ENCODE peak calls at places on chromosomes 13 and 19, in five cellular contexts. R, M, B, T and X are unnamed samples.

GRCh38 chr13:34522818-34523217 is 419.3 kb upstream of the NBEA start:
- DNase-seq in B (no peak), R (no peak), T (no peak), M (no peak), X (no peak)

GRCh38 chr13:27172495-27172842 is 858 bp upstream of the USP12 start:
- DNase-seq in R (peak), M (no peak), T (peak), B (no peak), X (no peak)

GRCh38 chr19:30673336-30673735 is 301.2 kb downstream of the ZNF536 start:
- DNase-seq in B (no peak), R (no peak), M (no peak), T (no peak), X (no peak)

GRCh38 chr19:9668544-9668943 is 6.4 kb downstream of the ZNF562 start:
- DNase-seq in T (no peak), B (no peak), R (no peak), M (no peak), X (no peak)

GRCh38 chr19:36573020-36573947 is at the start of gene ZNF529:
- DNase-seq in M (peak), T (peak), R (peak), B (peak), X (peak)

GRCh38 chr19:38952395-38953165 is 21.8 kb downstream of the MRPS12 start:
- DNase-seq in R (no peak), M (no peak), T (peak), B (no peak), X (peak)

GRCh38 chr13:113729329-113730019 is 29.6 kb upstream of the TMEM255B start:
- DNase-seq in R (no peak), B (no peak), T (no peak), M (no peak), X (no peak)

GRCh38 chr19:16367269-16367683 is 42.6 kb downstream of the KLF2 start:
- DNase-seq in B (no peak), M (no peak), T (peak), R (no peak), X (no peak)

GRCh38 chr19:12163841-12164240 is 945 bp downstream of the ZNF136 start:
- DNase-seq in B (no peak), M (no peak), T (no peak), R (no peak), X (no peak)

GRCh38 chr13:31377946-31378345 is 178.2 kb downstream of the B3GLCT start:
- DNase-seq in T (peak), R (no peak), M (no peak), B (no peak), X (no peak)

GRCh38 chr13:113216165-113217056 is 7.0 kb downstream of the CUL4A start:
- DNase-seq in R (peak), M (no peak), T (no peak), B (no peak), X (no peak)

GRCh38 chr13:104984296-104984818 is 1551.1 kb downstream of the EFNB2 start:
- DNase-seq in R (peak), B (no peak), M (no peak), T (no peak), X (no peak)

GRCh38 chr19:48415395-48415794 is 21.9 kb downstream of the GRIN2D start:
- DNase-seq in M (peak), B (no peak), T (peak), R (peak), X (no peak)

GRCh38 chr19:48302600-48302959 is 22.8 kb upstream of the EMP3 start:
- DNase-seq in T (no peak), M (no peak), R (no peak), B (no peak), X (no peak)

GRCh38 chr19:8221161-8221560 is 12.0 kb downstream of the CERS4 start:
- DNase-seq in T (no peak), M (no peak), R (no peak), B (no peak), X (no peak)

GRCh38 chr19:58097783-58098681 is at the start of gene ZSCAN18:
- DNase-seq in R (peak), M (peak), B (peak), T (peak), X (peak)
- TF ChIP-seq CTCF in R (no peak), M (no peak), B (no peak), T (no peak), X (no peak)

GRCh38 chr13:22569830-22570229 is 610.9 kb upstream of the SGCG start:
- DNase-seq in R (no peak), M (no peak), T (no peak), B (no peak), X (no peak)
- TF ChIP-seq CTCF in R (no peak), M (peak), T (no peak), B (no peak), X (peak)

GRCh38 chr13:38577048-38577447 is 109.8 kb upstream of the FREM2 start:
- DNase-seq in M (no peak), B (no peak), T (no peak), R (peak), X (no peak)

GRCh38 chr13:38582133-38582532 is 104.7 kb upstream of the FREM2 start:
- DNase-seq in B (no peak), M (no peak), R (peak), T (peak), X (peak)
- TF ChIP-seq CTCF in B (peak), M (peak), R (peak), T (peak), X (peak)

GRCh38 chr19:3526507-3527244 is 12.3 kb upstream of the TEKTIP1 start:
- DNase-seq in T (no peak), R (no peak), M (no peak), B (no peak), X (no peak)
- TF ChIP-seq CTCF in T (no peak), R (peak), M (no peak), B (no peak), X (peak)

GRCh38 chr19:51595776-51596175 is 24.7 kb downstream of the ZNF175 start:
- DNase-seq in T (no peak), B (no peak), M (no peak), R (no peak), X (no peak)
- TF ChIP-seq CTCF in T (no peak), B (no peak), M (no peak), R (no peak), X (no peak)

DNA sequence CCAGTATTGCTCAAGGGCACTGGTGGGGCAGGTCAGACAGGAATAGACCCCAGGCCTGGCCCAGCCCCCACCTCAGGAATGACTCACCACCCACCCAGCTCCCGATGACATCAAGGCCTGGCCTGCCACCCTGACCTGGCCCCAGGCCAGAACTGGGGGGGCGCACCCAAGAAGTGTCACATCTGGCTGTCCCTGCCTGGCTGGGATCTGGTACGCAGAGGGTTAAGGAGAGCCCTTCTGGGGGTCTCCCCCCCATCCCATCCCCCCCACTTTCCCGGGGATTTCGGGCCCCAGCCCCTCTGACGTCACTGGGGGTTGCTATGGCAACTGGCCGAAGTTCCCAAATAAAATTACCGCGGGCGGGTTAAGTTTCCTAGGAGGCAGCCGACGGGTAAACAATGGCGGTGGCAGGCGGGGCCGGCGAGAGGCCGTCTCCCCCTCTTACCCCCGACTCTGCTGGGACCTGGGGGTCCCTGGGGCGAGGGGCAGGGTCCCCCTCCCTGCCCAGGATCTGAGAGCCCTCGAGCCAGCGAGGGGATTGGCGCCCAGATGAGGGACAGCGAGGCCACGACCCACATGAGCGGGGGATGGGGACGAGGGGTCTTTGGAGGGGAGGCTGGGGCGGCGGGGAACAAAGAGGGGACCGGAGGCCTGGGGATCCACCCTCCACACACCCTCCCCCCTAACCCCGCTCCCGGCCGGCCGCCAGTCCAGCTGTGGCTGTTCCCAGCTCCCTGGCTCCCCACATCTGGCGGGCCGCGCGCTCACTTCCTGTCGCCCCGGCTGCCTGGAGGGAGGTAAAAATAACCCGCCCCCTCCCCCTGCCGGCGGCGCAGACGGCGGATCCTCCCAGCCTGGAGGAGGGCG is 29.7 kb upstream of the NANOS3 start:
- DNase-seq in R (peak), M (peak), T (peak), B (peak), X (peak)
- TF ChIP-seq CTCF in R (no peak), M (peak), T (no peak), B (no peak), X (peak)